ENCODE peak calls at places on chromosomes 2 and 18, in seven cellular contexts. K is C1 segment of cervical spinal cord; L is effector memory CD4-positive, alpha-beta T cell; P is stimulated activated CD4-positive, alpha-beta T cell treated with anti-CD3 and anti-CD28 coated beads, Interleukin-1b, Interleukin-23, amount 100 ng/mL, for 24 hours; Q is T-helper 1 cell; U is coronary artery; S is anterior cingulate cortex. Z is an unnamed sample.

GRCh38 chr2:241745276-241745675 is 10.8 kb downstream of the D2HGDH start:
- DNase-seq in L (no peak), K (no peak), U (no peak), S (no peak), P (no peak), Q (no peak), Z (no peak)

GRCh38 chr2:188443207-188443606 is 151.5 kb downstream of the GULP1 start:
- DNase-seq in Q (no peak), K (no peak), S (no peak), L (no peak), U (no peak), P (no peak), Z (no peak)

GRCh38 chr2:40161986-40162385 is 289.9 kb downstream of the SLC8A1 start:
- DNase-seq in K (no peak), U (no peak), Q (no peak), S (no peak), L (no peak), P (no peak), Z (no peak)

GRCh38 chr2:149765636-149766035 is 178.1 kb upstream of the MMADHC start:
- DNase-seq in K (no peak), L (no peak), U (no peak), Q (no peak), S (no peak), P (no peak), Z (no peak)

GRCh38 chr2:165455940-165456479 is 13.5 kb upstream of the CSRNP3 start:
- DNase-seq in Q (no peak), S (no peak), P (no peak), U (no peak), L (no peak), K (no peak), Z (no peak)

GRCh38 chr2:35846-36245 is 10.5 kb downstream of the FAM110C start:
- DNase-seq in S (no peak), Q (peak), P (no peak), U (no peak), L (no peak), K (no peak), Z (no peak)

GRCh38 chr2:10404324-10405143 is 43.6 kb downstream of the ODC1 start:
- DNase-seq in L (no peak), S (no peak), U (peak), K (no peak), P (no peak), Q (no peak), Z (no peak)

GRCh38 chr2:236862961-236863728 is 222.5 kb upstream of the COPS8 start:
- DNase-seq in K (no peak), U (peak), L (no peak), S (no peak), Q (no peak), P (no peak), Z (no peak)

GRCh38 chr2:104873689-104874054 is 19.8 kb downstream of the POU3F3 start:
- DNase-seq in S (no peak), P (no peak), L (no peak), K (no peak), U (no peak), Q (no peak), Z (no peak)

GRCh38 chr2:232588680-232589585 is 38.4 kb downstream of the EIF4E2 start:
- DNase-seq in U (no peak), S (peak), L (no peak), Q (no peak), P (no peak), K (no peak), Z (no peak)

GRCh38 chr2:26523750-26524149 is 45.8 kb upstream of the OTOF start:
- DNase-seq in S (no peak), L (no peak), P (no peak), Q (no peak), U (no peak), K (no peak), Z (no peak)

GRCh38 chr2:23486676-23487075 is 101.7 kb downstream of the KLHL29 start:
- DNase-seq in Q (no peak), L (no peak), P (no peak), U (no peak), S (no peak), K (no peak), Z (no peak)

GRCh38 chr18:78601349-78601748 is 378.3 kb upstream of the SALL3 start:
- DNase-seq in P (no peak), Q (no peak), L (no peak), U (no peak), S (no peak), K (no peak), Z (no peak)

GRCh38 chr2:76448956-76449355 is 738.2 kb upstream of the GCFC2 start:
- DNase-seq in Q (no peak), L (no peak), S (no peak), P (no peak), U (no peak), K (no peak), Z (no peak)

GRCh38 chr2:26540977-26541376 is 63.1 kb upstream of the OTOF start:
- DNase-seq in P (no peak), U (no peak), L (no peak), K (no peak), S (no peak), Q (no peak), Z (no peak)

GRCh38 chr18:68714356-68714706 is 577 bp downstream of the TMX3 start:
- DNase-seq in S (no peak), K (no peak), P (no peak), U (no peak), Q (peak), L (no peak), Z (no peak)

GRCh38 chr2:191845248-191845715 is 1.6 kb downstream of the CAVIN2 start:
- DNase-seq in L (no peak), P (no peak), U (no peak), Q (no peak), K (no peak), S (no peak), Z (no peak)

GRCh38 chr2:190344275-190344827 is 962 bp downstream of the INPP1 start:
- DNase-seq in P (no peak), L (no peak), Q (peak), K (peak), S (peak), U (no peak), Z (no peak)

GRCh38 chr2:30226144-30227032 is 4.9 kb upstream of the LBH start:
- DNase-seq in S (no peak), Q (no peak), K (no peak), P (no peak), U (peak), L (no peak), Z (no peak)

GRCh38 chr2:144749188-144749587 is 229.3 kb upstream of the ZEB2 start:
- DNase-seq in S (no peak), P (no peak), Q (no peak), L (no peak), K (no peak), U (no peak), Z (no peak)

GRCh38 chr18:48714873-48715272 is 176.0 kb downstream of the CTIF start:
- DNase-seq in P (no peak), K (no peak), S (no peak), Q (no peak), U (no peak), L (no peak), Z (no peak)

GRCh38 chr2:30583204-30583749 is 136.2 kb downstream of the LCLAT1 start:
- DNase-seq in S (no peak), P (no peak), U (no peak), L (no peak), Q (no peak), K (no peak), Z (no peak)

GRCh38 chr18:45122510-45122909 is 441.8 kb downstream of the SETBP1 start:
- DNase-seq in U (no peak), P (no peak), K (no peak), L (no peak), Q (no peak), S (no peak), Z (no peak)

GRCh38 chr18:51017140-51017874 is 12.7 kb upstream of the SMAD4 start:
- DNase-seq in Q (no peak), S (no peak), P (no peak), L (no peak), U (no peak), K (no peak), Z (no peak)

GRCh38 chr18:58208207-58208944 is 164.3 kb downstream of the NEDD4L start:
- DNase-seq in U (no peak), Q (no peak), S (no peak), L (no peak), P (no peak), K (no peak), Z (no peak)

GRCh38 chr2:225761396-225761795 is 361.9 kb downstream of the NYAP2 start:
- DNase-seq in U (no peak), Q (no peak), P (no peak), S (no peak), L (no peak), K (no peak), Z (no peak)

GRCh38 chr2:187658952-187659525 is 104.8 kb upstream of the TFPI start:
- DNase-seq in U (no peak), K (no peak), S (no peak), P (no peak), Q (no peak), L (no peak), Z (no peak)

GRCh38 chr2:45433363-45433762 is 177.7 kb downstream of the SRBD1 start:
- DNase-seq in K (no peak), Q (no peak), U (no peak), P (no peak), L (no peak), S (no peak), Z (no peak)

GRCh38 chr2:3223080-3223923 is 154.3 kb downstream of the EIPR1 start:
- DNase-seq in L (peak), P (peak), K (no peak), S (peak), U (no peak), Q (peak), Z (peak)

GRCh38 chr2:86062043-86062442 is 43.6 kb downstream of the POLR1A start:
- DNase-seq in U (no peak), S (no peak), P (no peak), Q (no peak), L (no peak), K (no peak), Z (no peak)

GRCh38 chr2:42064417-42064942 is 16.7 kb downstream of the PKDCC start:
- DNase-seq in P (no peak), U (no peak), Q (no peak), S (no peak), K (no peak), L (no peak), Z (no peak)

GRCh38 chr2:120231974-120232635 is 8.9 kb upstream of the TMEM185B start:
- DNase-seq in L (peak), Q (peak), K (no peak), P (peak), U (peak), S (no peak), Z (peak)

GRCh38 chr2:224221455-224221913 is 180.4 kb downstream of the FAM124B start:
- DNase-seq in L (no peak), Q (no peak), S (no peak), P (no peak), K (no peak), U (no peak), Z (no peak)

GRCh38 chr18:35854095-35854494 is 118.4 kb upstream of the RMP24 start:
- DNase-seq in P (no peak), U (no peak), L (no peak), S (no peak), Q (no peak), K (no peak), Z (no peak)

GRCh38 chr2:18178736-18179349 is 300.4 kb downstream of the KCNS3 start:
- DNase-seq in U (no peak), S (no peak), P (no peak), K (no peak), Q (peak), L (no peak), Z (no peak)

GRCh38 chr18:25941556-25941955 is 148.9 kb downstream of the SS18 start:
- DNase-seq in U (no peak), S (no peak), Q (no peak), L (no peak), K (no peak), P (no peak), Z (no peak)

GRCh38 chr2:239690651-239691631 is 290.1 kb upstream of the HDAC4 start:
- DNase-seq in P (no peak), L (no peak), S (no peak), K (no peak), U (peak), Q (no peak), Z (no peak)

GRCh38 chr2:186059096-186059495 is 320.5 kb downstream of the FSIP2 start:
- DNase-seq in S (no peak), U (no peak), K (no peak), L (no peak), Q (no peak), P (no peak), Z (no peak)